ENCODE peak calls at places on chromosomes 4 and X, in seven cellular contexts. U is NCI-H2029; D is activated CD8-positive, alpha-beta memory T cell treated with anti-CD3 and anti-CD28 coated beads for 24 hours; C is neural crest cell; M is NT2/D1; J is stimulated activated CD4-positive, alpha-beta T cell treated with anti-CD3 and anti-CD28 coated beads, Interleukin-4, amount 100 ng/mL, for 24 hours; V is NCI-H345. Z is an unnamed sample.

GRCh38 chr4:88440146-88440545 is 16.8 kb upstream of the HERC5 start:
- DNase-seq in V (no peak), U (no peak), J (no peak), C (no peak), M (no peak), D (no peak), Z (no peak)

GRCh38 chr4:188613976-188614375 is 474.7 kb downstream of the TRIML1 start:
- DNase-seq in C (no peak), V (no peak), D (no peak), J (no peak), M (no peak), U (no peak), Z (no peak)

GRCh38 chr4:34105311-34105710 is 2139.0 kb downstream of the ARAP2 start:
- DNase-seq in J (no peak), U (no peak), D (no peak), V (no peak), C (no peak), M (no peak), Z (no peak)

GRCh38 chr4:147207941-147208340 is 262.3 kb upstream of the TTC29 start:
- DNase-seq in J (no peak), U (no peak), M (no peak), V (no peak), D (no peak), C (no peak), Z (no peak)

GRCh38 chrX:70196961-70197805 is 19.9 kb downstream of the DGAT2L6 start:
- DNase-seq in J (peak), C (peak), M (peak), V (peak), D (peak), U (peak), Z (peak)

GRCh38 chrX:121254336-121254735 is 206.9 kb downstream of the GLUD2 start:
- DNase-seq in C (no peak), M (no peak), U (no peak), D (no peak), V (no peak), J (no peak), Z (no peak)

GRCh38 chr4:102541708-102542107 is 40.5 kb downstream of the NFKB1 start:
- DNase-seq in D (no peak), M (no peak), V (no peak), C (no peak), U (no peak), J (no peak), Z (no peak)

GRCh38 chrX:68415289-68415688 is 18.0 kb downstream of the OPHN1 start:
- DNase-seq in C (no peak), D (no peak), U (no peak), V (no peak), J (no peak), M (no peak), Z (no peak)

GRCh38 chr4:56544573-56545131 is 39.1 kb downstream of the ARL9 start:
- DNase-seq in D (peak), J (peak), C (peak), U (peak), M (peak), V (peak), Z (peak)

GRCh38 chr4:83644677-83645639 is 109.0 kb downstream of the GPAT3 start:
- DNase-seq in C (peak), M (peak), U (peak), V (peak), D (no peak), J (peak), Z (peak)

GRCh38 chr4:88738146-88738545 is 40.5 kb upstream of the NAP1L5 start:
- DNase-seq in V (no peak), C (no peak), D (no peak), U (no peak), M (no peak), J (no peak), Z (no peak)

GRCh38 chr4:55397024-55397520 is 1.3 kb downstream of the TMEM165 start:
- DNase-seq in D (no peak), C (no peak), U (no peak), V (no peak), M (no peak), J (no peak), Z (no peak)

GRCh38 chr4:14025093-14025492 is 397.6 kb upstream of the BOD1L1 start:
- DNase-seq in M (no peak), J (no peak), V (no peak), C (no peak), D (no peak), U (no peak), Z (no peak)

GRCh38 chrX:125436855-125437254 is 117.2 kb downstream of the TEX13C start:
- DNase-seq in D (no peak), M (no peak), C (no peak), J (no peak), U (no peak), V (no peak), Z (no peak)

GRCh38 chr4:122639181-122639580 is 18.3 kb upstream of the IL21 start:
- DNase-seq in V (no peak), C (no peak), M (no peak), J (no peak), D (no peak), U (no peak), Z (no peak)

GRCh38 chrX:104195489-104196084 is 29.3 kb downstream of the FAM199X start:
- DNase-seq in D (no peak), U (no peak), V (peak), J (no peak), C (no peak), M (no peak), Z (peak)

GRCh38 chr4:127352220-127352619 is 280.5 kb upstream of the INTU start:
- DNase-seq in J (no peak), U (no peak), V (no peak), D (no peak), M (no peak), C (no peak), Z (no peak)

GRCh38 chrX:72105436-72105835 is 26.3 kb downstream of the RTL5 start:
- DNase-seq in M (no peak), J (peak), V (no peak), D (no peak), U (no peak), C (no peak), Z (peak)

GRCh38 chrX:10603612-10604011 is 16.8 kb downstream of the MID1 start:
- DNase-seq in M (no peak), U (no peak), D (no peak), C (no peak), V (no peak), J (no peak), Z (no peak)

GRCh38 chrX:39331062-39331704 is 529.9 kb downstream of the MID1IP1 start:
- DNase-seq in C (no peak), M (no peak), J (peak), U (no peak), D (no peak), V (no peak), Z (peak)

GRCh38 chrX:18873189-18873791 is 110.6 kb downstream of the PHKA2 start:
- DNase-seq in M (no peak), U (no peak), V (no peak), C (no peak), J (peak), D (peak), Z (no peak)

GRCh38 chrX:47321386-47321785 is 49.0 kb upstream of the ZNF157 start:
- DNase-seq in D (no peak), U (no peak), V (no peak), J (no peak), M (peak), C (peak), Z (no peak)

GRCh38 chr4:20684852-20685763 is 15.2 kb upstream of the PACRGL start:
- DNase-seq in M (no peak), D (no peak), U (peak), V (peak), C (no peak), J (no peak), Z (no peak)

GRCh38 chr4:39103291-39103690 is 41.3 kb downstream of the KLHL5 start:
- DNase-seq in J (no peak), M (no peak), U (no peak), V (no peak), C (no peak), D (no peak), Z (no peak)

GRCh38 chr4:2930821-2931764 is 32.1 kb downstream of the NOP14 start:
- DNase-seq in M (no peak), C (no peak), D (no peak), U (peak), J (no peak), V (no peak), Z (no peak)

GRCh38 chr4:176443117-176443516 is 123.4 kb downstream of the SPCS3 start:
- DNase-seq in C (no peak), V (no peak), J (no peak), D (no peak), M (no peak), U (no peak), Z (no peak)

GRCh38 chr4:140637836-140638235 is 69.1 kb upstream of the UCP1 start:
- DNase-seq in V (peak), M (no peak), C (peak), D (no peak), U (peak), J (peak), Z (peak)

GRCh38 chrX:149630681-149631292 is 805 bp downstream of the TMEM185A start:
- DNase-seq in V (peak), M (no peak), U (no peak), J (no peak), C (no peak), D (no peak), Z (no peak)

GRCh38 chr4:9762823-9763475 is 18.5 kb upstream of the DRD5 start:
- DNase-seq in V (peak), M (peak), J (peak), U (peak), D (peak), C (peak), Z (peak)

GRCh38 chr4:8726344-8726851 is 133.8 kb downstream of the CPZ start:
- DNase-seq in U (no peak), D (peak), J (no peak), V (no peak), C (no peak), M (no peak), Z (no peak)

GRCh38 chrX:43718956-43719355 is 62.9 kb downstream of the MAOA start:
- DNase-seq in C (no peak), M (no peak), U (no peak), J (no peak), D (no peak), V (no peak), Z (no peak)

GRCh38 chr4:177464026-177464425 is 21.8 kb upstream of the AGA start:
- DNase-seq in J (no peak), V (no peak), C (no peak), D (no peak), M (no peak), U (no peak), Z (no peak)

GRCh38 chrX:153457136-153457825 is 11.4 kb upstream of the TREX2 start:
- DNase-seq in C (no peak), J (no peak), V (no peak), U (no peak), M (no peak), D (no peak), Z (no peak)

GRCh38 chrX:87338510-87338909 is 179.1 kb upstream of the KLHL4 start:
- DNase-seq in C (no peak), U (no peak), J (no peak), V (no peak), M (no peak), D (no peak), Z (no peak)

GRCh38 chr4:15100994-15101695 is 98.9 kb downstream of the CPEB2 start:
- DNase-seq in C (no peak), J (no peak), V (no peak), U (no peak), D (no peak), M (no peak), Z (no peak)

GRCh38 chr4:129063640-129064039 is 29.7 kb downstream of the SCLT1 start:
- DNase-seq in C (no peak), V (no peak), M (no peak), D (no peak), U (no peak), J (no peak), Z (no peak)

GRCh38 chrX:121160987-121161386 is 113.6 kb downstream of the GLUD2 start:
- DNase-seq in U (no peak), J (no peak), V (no peak), C (no peak), M (no peak), D (no peak), Z (no peak)

GRCh38 chr4:53654300-53654758 is 63.0 kb upstream of the LNX1 start:
- DNase-seq in D (no peak), C (no peak), J (no peak), M (no peak), U (peak), V (peak), Z (no peak)

GRCh38 chr4:27701563-27701962 is 840.9 kb downstream of the STIM2 start:
- DNase-seq in J (no peak), M (no peak), C (no peak), U (no peak), D (no peak), V (no peak), Z (no peak)

GRCh38 chr4:173367946-173368345 is 2.8 kb upstream of the SAP30 start:
- DNase-seq in C (no peak), J (no peak), M (no peak), V (no peak), U (no peak), D (no peak), Z (no peak)

Z was measured in activated CD8-positive, alpha-beta T cell treated with anti-CD3 and anti-CD28 coated beads, Interleukin-2, amount 10 ng/mL, durations not matched to agents 7 days and 5 days.